ENCODE peak calls at places on chromosomes 16 and 17, in six cellular contexts. W is HS-5; A is CD4-positive, CD25-positive, alpha-beta regulatory T cell; E is AG04450; D is non-pigmented ciliary epithelial cell; H is lower lobe of right lung. V is an unnamed sample.

GRCh38 chr17:64004903-64005733 is 7.0 kb downstream of the PRR29 start:
- DNase-seq in E (no peak), H (no peak), A (no peak), D (no peak), W (no peak), V (no peak)

GRCh38 chr16:24731722-24732419 is 2.4 kb downstream of the TNRC6A start:
- DNase-seq in W (no peak), H (no peak), A (no peak), E (no peak), D (no peak), V (no peak)

GRCh38 chr17:79052131-79052530 is 22.5 kb upstream of the ENGASE start:
- DNase-seq in A (no peak), H (no peak), E (no peak), W (no peak), D (no peak), V (no peak)

GRCh38 chr16:87822571-87822970 is 46.7 kb downstream of the SLC7A5 start:
- DNase-seq in D (no peak), H (no peak), W (no peak), E (no peak), A (no peak), V (no peak)

GRCh38 chr17:17494499-17495447 is 1.4 kb downstream of the RASD1 start:
- DNase-seq in A (peak; percentile 3), H (peak; percentile 74), W (no peak), E (no peak), D (no peak), V (no peak)

GRCh38 chr16:11105038-11105903 is 150.7 kb downstream of the SOCS1 start:
- DNase-seq in D (peak; percentile 88), E (peak; percentile 87), W (peak; percentile 91), H (no peak), A (no peak), V (peak; percentile 27)

GRCh38 chr16:72664122-72664479 is 383.8 kb downstream of the ZFHX3 start:
- DNase-seq in E (no peak), A (no peak), W (no peak), D (no peak), H (no peak), V (no peak)

GRCh38 chr16:83849434-83849833 is 41.7 kb downstream of the HSBP1 start:
- DNase-seq in E (no peak), A (no peak), H (no peak), W (no peak), D (no peak), V (no peak)

GRCh38 chr16:4535627-4536108 is 2.9 kb downstream of the CDIP1 start:
- DNase-seq in W (no peak), A (no peak), H (no peak), D (no peak), E (no peak), V (no peak)

GRCh38 chr16:9091867-9092281 is 430 bp downstream of the HAPSTR1 start:
- DNase-seq in E (no peak), A (peak; percentile 52), W (no peak), D (no peak), H (peak; percentile 67), V (no peak)

GRCh38 chr17:30954046-30954805 is 16.6 kb upstream of the RNF135 start:
- DNase-seq in W (no peak), D (no peak), H (peak; percentile 67), E (no peak), A (no peak), V (no peak)

GRCh38 chr16:79089735-79090284 is 510.7 kb downstream of the MAF start:
- DNase-seq in E (no peak), D (no peak), W (no peak), H (no peak), A (peak; percentile 30), V (no peak)

GRCh38 chr17:50044483-50044882 is 11.4 kb upstream of the ITGA3 start:
- DNase-seq in W (no peak), E (no peak), D (no peak), H (no peak), A (no peak), V (no peak)

GRCh38 chr17:79835953-79836951 is 3.0 kb downstream of the CBX4 start:
- DNase-seq in D (no peak), W (no peak), A (no peak), H (peak; percentile 84), E (no peak), V (no peak)

GRCh38 chr16:62036101-62036806 is at the start of gene CDH8:
- DNase-seq in D (no peak), H (peak; percentile 46), A (no peak), E (no peak), W (no peak), V (no peak)

GRCh38 chr16:84851192-84852127 is 31.7 kb downstream of the CRISPLD2 start:
- DNase-seq in W (peak; percentile 73), E (peak; percentile 81), H (no peak), A (no peak), D (peak; percentile 89), V (peak; percentile 94)

GRCh38 chr17:77645441-77646430 is 312.8 kb upstream of the TNRC6C start:
- DNase-seq in A (peak; percentile 41), H (no peak), D (no peak), E (no peak), W (no peak), V (no peak)

GRCh38 chr17:16942141-16943031 is 29.5 kb downstream of the TNFRSF13B start:
- DNase-seq in A (no peak), E (peak; percentile 6), W (no peak), D (no peak), H (no peak), V (no peak)

GRCh38 chr17:14299261-14300093 is 1.4 kb upstream of the HS3ST3B1 start:
- DNase-seq in A (peak; percentile 46), E (no peak), W (no peak), D (no peak), H (peak; percentile 65), V (no peak)

GRCh38 chr17:40107266-40107980 is 7.0 kb upstream of the NR1D1 start:
- DNase-seq in E (no peak), D (no peak), A (peak; percentile 49), W (no peak), H (no peak), V (no peak)

GRCh38 chr17:27323538-27324212 is 29.8 kb downstream of the WSB1 start:
- DNase-seq in W (no peak), H (peak; percentile 86), D (no peak), E (no peak), A (no peak), V (peak; percentile 9)

GRCh38 chr17:42850964-42851363 is at the start of gene AOC3:
- DNase-seq in E (no peak), A (no peak), H (no peak), W (no peak), D (no peak), V (no peak)

GRCh38 chr17:15978606-15979005 is 20.9 kb downstream of the ZSWIM7 start:
- DNase-seq in W (no peak), E (no peak), H (no peak), A (no peak), D (no peak), V (no peak)

GRCh38 chr16:82197540-82198240 is 27.7 kb upstream of the MPHOSPH6 start:
- DNase-seq in W (no peak), D (no peak), E (no peak), A (no peak), H (no peak), V (no peak)

GRCh38 chr17:43013296-43013695 is 6.7 kb downstream of the IFI35 start:
- DNase-seq in D (no peak), A (no peak), W (no peak), E (no peak), H (no peak), V (no peak)

GRCh38 chr17:81076097-81076754 is 41.3 kb downstream of the BAIAP2 start:
- DNase-seq in A (no peak), E (no peak), H (no peak), W (no peak), D (no peak), V (no peak)

GRCh38 chr16:4361944-4362311 is 9.7 kb upstream of the VASN start:
- DNase-seq in H (no peak), A (no peak), D (no peak), W (no peak), E (no peak), V (no peak)

GRCh38 chr16:84194470-84195200 is 3.7 kb downstream of the ADAD2 start:
- DNase-seq in A (peak; percentile 40), E (no peak), H (no peak), W (no peak), D (no peak), V (no peak)

GRCh38 chr16:50881953-50882352 is 140.1 kb downstream of the CYLD start:
- DNase-seq in D (no peak), W (no peak), H (no peak), E (no peak), A (no peak), V (no peak)

GRCh38 chr16:57023541-57024249 is 34.3 kb downstream of the NLRC5 start:
- DNase-seq in E (no peak), D (no peak), W (no peak), H (no peak), A (peak; percentile 69), V (no peak)

GRCh38 chr17:19672009-19672837 is 23.7 kb downstream of the ALDH3A2 start:
- DNase-seq in W (no peak), H (no peak), D (no peak), E (no peak), A (no peak), V (no peak)

GRCh38 chr17:19747829-19748806 is at the start of gene ALDH3A1:
- DNase-seq in A (no peak), D (no peak), W (no peak), E (no peak), H (no peak), V (no peak)

GRCh38 chr16:9489823-9490467 is 398.5 kb downstream of the HAPSTR1 start:
- DNase-seq in E (no peak), A (no peak), W (no peak), D (no peak), H (peak; percentile 49), V (no peak)

GRCh38 chr16:8941718-8942344 is 21.9 kb downstream of the USP7 start:
- DNase-seq in E (no peak), H (no peak), D (no peak), A (no peak), W (no peak), V (no peak)

GRCh38 chr17:858941-859452 is 76.8 kb downstream of the MRM3 start:
- DNase-seq in H (no peak), A (no peak), W (no peak), E (no peak), D (no peak), V (no peak)

GRCh38 chr16:51151951-51152663 is 1.0 kb upstream of the SALL1 start:
- DNase-seq in A (no peak), H (no peak), D (no peak), W (no peak), E (peak; percentile 78), V (no peak)

GRCh38 chr17:75240394-75241142 is 20.8 kb downstream of the GGA3 start:
- DNase-seq in H (no peak), A (peak; percentile 17), D (no peak), E (no peak), W (no peak), V (no peak)

GRCh38 chr16:23302045-23302956 is at the start of gene SCNN1B:
- DNase-seq in H (peak; percentile 70), E (no peak), D (no peak), A (no peak), W (no peak), V (no peak)